ENCODE peak calls at places on chromosomes 1 and 21, in seven cellular contexts. One of them, this sample, is unnamed.

GRCh38 chr1:82920418-82921248 is 1078.3 kb downstream of the TTLL7 start:
- DNase-seq in HCT116: no peak
- DNase-seq in SK-N-SH: no peak
- DNase-seq in HepG2: no peak
- DNase-seq in K562: no peak
- DNase-seq in GM12878: no peak
- DNase-seq in H1: no peak
- DNase-seq in this sample: no peak

GRCh38 chr21:34202553-34203332 is 129.4 kb downstream of the MRPS6 start:
- DNase-seq in H1: peak
- DNase-seq in HepG2: no peak
- DNase-seq in K562: no peak
- DNase-seq in SK-N-SH: peak
- DNase-seq in GM12878: no peak
- DNase-seq in HCT116: peak
- DNase-seq in this sample: no peak

GRCh38 chr1:109115685-109116084 is 1.8 kb downstream of the ELAPOR1 start:
- DNase-seq in SK-N-SH: no peak
- DNase-seq in K562: no peak
- DNase-seq in H1: no peak
- DNase-seq in HepG2: no peak
- DNase-seq in GM12878: no peak
- DNase-seq in HCT116: no peak
- DNase-seq in this sample: no peak

GRCh38 chr1:154469844-154470417 is 32.1 kb upstream of the TDRD10 start:
- DNase-seq in H1: no peak
- DNase-seq in HCT116: no peak
- DNase-seq in GM12878: no peak
- DNase-seq in K562: no peak
- DNase-seq in SK-N-SH: no peak
- DNase-seq in HepG2: peak
- DNase-seq in this sample: no peak

GRCh38 chr21:27526451-27526850 is 559.6 kb upstream of the ADAMTS5 start:
- DNase-seq in HCT116: no peak
- DNase-seq in HepG2: no peak
- DNase-seq in K562: no peak
- DNase-seq in H1: no peak
- DNase-seq in SK-N-SH: no peak
- DNase-seq in GM12878: no peak
- DNase-seq in this sample: no peak

GRCh38 chr1:204241050-204241449 is 27.3 kb upstream of the GOLT1A start:
- DNase-seq in HepG2: no peak
- DNase-seq in HCT116: no peak
- DNase-seq in K562: no peak
- DNase-seq in GM12878: no peak
- DNase-seq in H1: no peak
- DNase-seq in SK-N-SH: no peak
- DNase-seq in this sample: peak

GRCh38 chr1:99707535-99708142 is 58.8 kb downstream of the FRRS1 start:
- DNase-seq in H1: peak
- DNase-seq in HepG2: peak
- DNase-seq in K562: peak
- DNase-seq in SK-N-SH: peak
- DNase-seq in HCT116: peak
- DNase-seq in GM12878: peak
- DNase-seq in this sample: peak

GRCh38 chr21:29624776-29625175 is 315.0 kb downstream of the GRIK1 start:
- DNase-seq in GM12878: no peak
- DNase-seq in HepG2: no peak
- DNase-seq in H1: no peak
- DNase-seq in HCT116: no peak
- DNase-seq in K562: no peak
- DNase-seq in SK-N-SH: no peak
- DNase-seq in this sample: no peak

GRCh38 chr1:20348326-20348910 is 57.7 kb downstream of the VWA5B1 start:
- DNase-seq in K562: no peak
- DNase-seq in GM12878: no peak
- DNase-seq in H1: no peak
- DNase-seq in HCT116: no peak
- DNase-seq in HepG2: no peak
- DNase-seq in SK-N-SH: no peak
- DNase-seq in this sample: no peak

GRCh38 chr1:12231276-12231595 is 1.4 kb downstream of the VPS13D start:
- DNase-seq in HepG2: no peak
- DNase-seq in HCT116: no peak
- DNase-seq in K562: no peak
- DNase-seq in GM12878: no peak
- DNase-seq in H1: no peak
- DNase-seq in SK-N-SH: no peak
- DNase-seq in this sample: no peak

GRCh38 chr1:186297439-186297838 is 77.6 kb downstream of the TPR start:
- DNase-seq in HepG2: no peak
- DNase-seq in K562: no peak
- DNase-seq in H1: no peak
- DNase-seq in GM12878: no peak
- DNase-seq in HCT116: no peak
- DNase-seq in SK-N-SH: no peak
- DNase-seq in this sample: no peak

GRCh38 chr1:186295980-186296379 is 79.1 kb downstream of the TPR start:
- DNase-seq in K562: no peak
- DNase-seq in SK-N-SH: no peak
- DNase-seq in HepG2: peak
- DNase-seq in HCT116: no peak
- DNase-seq in GM12878: no peak
- DNase-seq in H1: no peak
- DNase-seq in this sample: no peak

GRCh38 chr1:186289943-186290560 is 85.0 kb downstream of the TPR start:
- DNase-seq in K562: no peak
- DNase-seq in SK-N-SH: no peak
- DNase-seq in H1: no peak
- DNase-seq in HCT116: no peak
- DNase-seq in HepG2: no peak
- DNase-seq in GM12878: no peak
- DNase-seq in this sample: no peak

GRCh38 chr1:186298851-186299250 is 76.2 kb downstream of the TPR start:
- DNase-seq in HCT116: no peak
- DNase-seq in HepG2: no peak
- DNase-seq in K562: no peak
- DNase-seq in H1: no peak
- DNase-seq in SK-N-SH: no peak
- DNase-seq in GM12878: no peak
- DNase-seq in this sample: no peak

DNA sequence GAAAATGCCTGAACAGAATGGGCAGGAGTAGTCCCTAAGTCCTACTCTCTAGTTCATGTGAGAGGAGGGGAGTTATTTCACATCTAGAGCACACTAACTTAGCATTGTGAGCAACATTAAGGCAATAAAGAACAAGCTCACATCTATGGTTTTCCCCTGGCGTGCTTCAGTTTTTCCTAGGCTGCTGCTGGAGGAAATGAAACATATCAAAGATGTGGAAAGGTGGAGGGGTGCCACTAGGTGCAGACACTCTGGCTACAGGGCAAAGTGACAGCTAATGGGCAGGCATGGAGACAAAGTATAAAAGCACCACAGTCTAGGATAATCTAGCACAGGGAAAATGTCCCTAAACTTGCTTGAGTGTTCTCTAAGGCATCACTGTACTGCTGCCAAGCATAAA is 82.2 kb downstream of the TPR start:
- DNase-seq in K562: no peak
- DNase-seq in GM12878: no peak
- DNase-seq in HepG2: no peak
- DNase-seq in H1: no peak
- DNase-seq in HCT116: no peak
- DNase-seq in SK-N-SH: no peak
- DNase-seq in this sample: no peak
- TF ChIP-seq JUND in K562: no peak
- TF ChIP-seq JUND in GM12878: no peak
- TF ChIP-seq JUND in HepG2: no peak
- TF ChIP-seq JUND in H1: no peak
- TF ChIP-seq JUND in HCT116: no peak
- TF ChIP-seq JUND in SK-N-SH: no peak
- TF ChIP-seq JUND in this sample: no peak

GRCh38 chr21:37071561-37072238 is 1.2 kb downstream of the PIGP start:
- DNase-seq in GM12878: no peak
- DNase-seq in H1: no peak
- DNase-seq in HepG2: no peak
- DNase-seq in HCT116: no peak
- DNase-seq in K562: peak
- DNase-seq in SK-N-SH: peak
- DNase-seq in this sample: peak
- TF ChIP-seq JUND in GM12878: no peak
- TF ChIP-seq JUND in H1: no peak
- TF ChIP-seq JUND in HepG2: no peak
- TF ChIP-seq JUND in HCT116: no peak
- TF ChIP-seq JUND in K562: no peak
- TF ChIP-seq JUND in SK-N-SH: no peak
- TF ChIP-seq JUND in this sample: no peak

GRCh38 chr1:45685308-45686080 is 839 bp downstream of the GPBP1L1 start:
- DNase-seq in K562: peak
- DNase-seq in H1: no peak
- DNase-seq in HCT116: no peak
- DNase-seq in HepG2: no peak
- DNase-seq in GM12878: no peak
- DNase-seq in SK-N-SH: no peak
- DNase-seq in this sample: no peak
- TF ChIP-seq JUND in K562: no peak
- TF ChIP-seq JUND in H1: no peak
- TF ChIP-seq JUND in HCT116: no peak
- TF ChIP-seq JUND in HepG2: no peak
- TF ChIP-seq JUND in GM12878: no peak
- TF ChIP-seq JUND in SK-N-SH: no peak
- TF ChIP-seq JUND in this sample: no peak

GRCh38 chr1:14881775-14882672 is 271.5 kb upstream of the TMEM51 start:
- DNase-seq in HCT116: no peak
- DNase-seq in SK-N-SH: no peak
- DNase-seq in GM12878: peak
- DNase-seq in HepG2: no peak
- DNase-seq in H1: no peak
- DNase-seq in K562: peak
- DNase-seq in this sample: no peak
- TF ChIP-seq JUND in HCT116: no peak
- TF ChIP-seq JUND in SK-N-SH: no peak
- TF ChIP-seq JUND in GM12878: no peak
- TF ChIP-seq JUND in HepG2: no peak
- TF ChIP-seq JUND in H1: no peak
- TF ChIP-seq JUND in K562: peak
- TF ChIP-seq JUND in this sample: no peak

GRCh38 chr1:245871881-245872280 is 635.2 kb downstream of the SMYD3 start:
- DNase-seq in HCT116: no peak
- DNase-seq in H1: no peak
- DNase-seq in K562: no peak
- DNase-seq in SK-N-SH: no peak
- DNase-seq in HepG2: no peak
- DNase-seq in GM12878: no peak
- DNase-seq in this sample: no peak
- TF ChIP-seq JUND in HCT116: no peak
- TF ChIP-seq JUND in H1: no peak
- TF ChIP-seq JUND in K562: no peak
- TF ChIP-seq JUND in SK-N-SH: no peak
- TF ChIP-seq JUND in HepG2: no peak
- TF ChIP-seq JUND in GM12878: no peak
- TF ChIP-seq JUND in this sample: no peak

This sample was measured in T47D.